ENCODE peak calls at places on chromosomes 12 and 14, in four cellular contexts. E is pancreas, D is psoas muscle, Q is ovary. U is an unnamed sample.

GRCh38 chr12:99063182-99063581 is 418.1 kb downstream of the APAF1 start:
- DNase-seq in Q (no peak), D (no peak), E (no peak), U (no peak)

GRCh38 chr14:92254786-92255185 is 68.2 kb upstream of the SLC24A4 start:
- DNase-seq in D (peak), E (peak), Q (peak), U (peak)

GRCh38 chr12:121590476-121591143 is 9.8 kb upstream of the KDM2B start:
- DNase-seq in D (peak), Q (no peak), E (no peak), U (no peak)

GRCh38 chr12:91566328-91567099 is 383.9 kb upstream of the DCN start:
- DNase-seq in E (no peak), D (no peak), Q (no peak), U (no peak)

GRCh38 chr12:52645120-52645761 is 6.8 kb downstream of the KRT2 start:
- DNase-seq in D (no peak), Q (no peak), E (no peak), U (no peak)

GRCh38 chr12:64882687-64883086 is 58.2 kb downstream of the TBC1D30 start:
- DNase-seq in Q (no peak), E (no peak), D (no peak), U (no peak)

GRCh38 chr12:122080149-122081107 is 1.9 kb downstream of the MLXIP start:
- DNase-seq in Q (peak), D (peak), E (peak), U (peak)

GRCh38 chr14:104291123-104292000 is 153.0 kb downstream of the KIF26A start:
- DNase-seq in D (no peak), E (peak), Q (peak), U (peak)

GRCh38 chr14:95683793-95684192 is 2.4 kb upstream of the TCL1B start:
- DNase-seq in D (no peak), Q (no peak), E (no peak), U (no peak)

GRCh38 chr14:75822522-75823288 is 159.1 kb downstream of the TGFB3 start:
- DNase-seq in Q (no peak), E (no peak), D (no peak), U (no peak)

GRCh38 chr12:23458640-23459039 is 490.8 kb downstream of the SOX5 start:
- DNase-seq in E (no peak), D (no peak), Q (no peak), U (no peak)

GRCh38 chr12:23450810-23451209 is 498.7 kb downstream of the SOX5 start:
- DNase-seq in E (no peak), Q (no peak), D (no peak), U (no peak)

GRCh38 chr12:23455283-23455682 is 494.2 kb downstream of the SOX5 start:
- DNase-seq in D (no peak), Q (no peak), E (no peak), U (no peak)
- TF ChIP-seq CTCF in D (no peak), Q (no peak), E (no peak), U (no peak)

GRCh38 chr14:50116986-50117385 is 614 bp upstream of the VCPKMT start:
- DNase-seq in Q (no peak), D (no peak), E (no peak), U (no peak)
- H3K4me3 ChIP-seq in Q (peak), D (peak), E (peak), U (peak)

DNA sequence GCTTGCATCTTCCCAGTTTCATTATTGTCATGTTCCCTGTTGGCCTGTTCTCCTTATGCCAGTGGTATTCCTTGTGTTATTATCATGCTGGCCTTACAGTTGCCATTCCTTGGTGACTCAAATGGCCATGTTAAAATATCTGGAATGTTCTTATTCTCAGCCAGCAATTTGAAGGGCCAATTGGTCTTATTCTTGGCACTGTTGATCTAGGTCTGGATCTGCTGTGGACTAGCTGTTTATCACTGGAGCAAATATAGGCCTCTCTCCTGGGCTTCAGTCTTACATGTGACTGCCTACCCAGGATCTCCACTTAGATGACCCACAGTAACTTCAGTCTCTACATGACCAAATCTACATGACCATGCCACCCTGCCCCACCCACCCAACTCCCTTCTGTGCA is 5.4 kb downstream of the CIPC start:
- DNase-seq in Q (no peak), D (no peak), E (no peak), U (no peak)
- H3K27ac ChIP-seq in Q (no peak), D (peak), E (no peak), U (no peak)

DNA sequence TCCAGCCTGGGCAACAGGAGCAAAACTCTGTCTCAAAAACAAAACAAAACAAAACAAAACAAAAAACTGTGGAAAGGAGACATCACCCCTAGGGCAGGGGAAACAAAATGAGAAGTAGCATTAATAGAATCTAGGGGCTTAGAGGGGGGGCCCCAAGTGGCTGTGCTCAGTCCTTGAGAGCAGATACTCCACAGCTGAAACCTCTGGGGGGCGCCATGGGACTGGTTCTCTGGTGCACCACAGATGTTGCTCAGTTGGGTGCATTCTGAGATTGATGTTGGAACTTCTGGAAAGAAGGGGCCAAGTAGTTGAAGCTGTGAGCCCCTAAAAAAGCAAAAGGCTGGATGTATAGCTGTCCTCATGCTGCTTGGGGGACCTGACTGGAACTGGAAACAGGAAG is 11.8 kb upstream of the SYNE2 start:
- DNase-seq in Q (no peak), E (no peak), D (peak), U (no peak)
- TF ChIP-seq CTCF in Q (no peak), E (no peak), D (no peak), U (peak)

DNA sequence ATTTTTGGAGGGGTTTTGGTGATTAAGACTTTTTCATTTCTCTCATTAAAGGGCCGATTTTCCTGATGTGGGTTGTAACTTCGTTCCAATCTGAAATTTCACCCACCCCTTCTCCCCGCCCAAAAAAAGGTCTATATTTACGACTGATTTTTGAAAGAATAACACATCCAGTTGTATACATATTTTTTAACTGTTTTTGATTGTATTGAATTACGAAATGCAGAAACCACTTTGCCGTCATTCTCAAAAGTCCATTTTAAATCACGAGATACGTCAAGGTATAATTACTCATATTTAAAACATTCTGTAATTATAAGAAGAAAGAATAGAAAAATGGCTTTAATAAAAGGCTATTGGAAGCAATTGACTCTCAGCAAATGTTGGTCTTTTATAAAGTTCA is 520.7 kb downstream of the MED13L start:
- DNase-seq in E (no peak), Q (no peak), D (no peak), U (no peak)
- H3K4me3 ChIP-seq in E (no peak), Q (no peak), D (no peak), U (no peak)

GRCh38 chr12:54032220-54032619 is 630 bp upstream of the HOXC5 start:
- DNase-seq in Q (no peak), D (no peak), E (no peak), U (no peak)

GRCh38 chr12:54028324-54029201 is at the start of gene HOXC6:
- DNase-seq in D (peak), Q (peak), E (no peak), U (peak)

GRCh38 chr12:54030889-54031860 is 1.7 kb upstream of the HOXC5 start:
- DNase-seq in Q (peak), E (no peak), D (peak), U (peak)

GRCh38 chr12:54029529-54030441 is 1.5 kb downstream of the HOXC6 start:
- DNase-seq in D (no peak), E (no peak), Q (peak), U (peak)

DNA sequence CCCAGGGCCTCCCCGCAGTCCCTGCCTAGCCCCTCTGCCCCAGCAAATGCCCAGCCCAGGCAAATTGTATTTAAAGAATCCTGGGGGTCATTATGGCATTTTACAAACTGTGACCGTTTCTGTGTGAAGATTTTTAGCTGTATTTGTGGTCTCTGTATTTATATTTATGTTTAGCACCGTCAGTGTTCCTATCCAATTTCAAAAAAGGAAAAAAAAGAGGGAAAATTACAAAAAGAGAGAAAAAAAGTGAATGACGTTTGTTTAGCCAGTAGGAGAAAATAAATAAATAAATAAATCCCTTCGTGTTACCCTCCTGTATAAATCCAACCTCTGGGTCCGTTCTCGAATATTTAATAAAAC is 2.2 kb downstream of the HOXC6 start:
- DNase-seq in E (no peak), Q (no peak), D (no peak), U (no peak)
- H3K27ac ChIP-seq in E (no peak), Q (peak), D (peak), U (no peak)

GRCh38 chr12:13024151-13024946 is 19.8 kb upstream of the FAM234B start:
- DNase-seq in D (no peak), E (no peak), Q (no peak), U (no peak)
- TF ChIP-seq CTCF in D (no peak), E (no peak), Q (no peak), U (peak)